ENCODE peak calls at places on chromosome 13, in six cellular contexts. W, A, H, U, X and Q are unnamed samples.

GRCh38 chr13:22316494-22317025 is 645.7 kb downstream of the FGF9 start:
- DNase-seq in W (no peak), A (no peak), H (no peak), U (no peak), X (no peak), Q (no peak)

GRCh38 chr13:93190006-93190405 is 36.6 kb upstream of the GPC6 start:
- DNase-seq in W (no peak), A (no peak), H (no peak), U (no peak), X (no peak), Q (no peak)

GRCh38 chr13:47886314-47886713 is 114.8 kb downstream of the SUCLA2 start:
- DNase-seq in W (no peak), A (no peak), H (no peak), U (no peak), X (no peak), Q (no peak)

GRCh38 chr13:98456423-98456845 is 120.5 kb downstream of the STK24 start:
- DNase-seq in W (no peak), A (no peak), H (no peak), U (no peak), X (no peak), Q (no peak)

GRCh38 chr13:34001357-34001756 is 183.4 kb downstream of the RFC3 start:
- DNase-seq in W (no peak), A (no peak), H (no peak), U (peak), X (no peak), Q (no peak)

GRCh38 chr13:46168818-46169217 is 13.2 kb downstream of the LCP1 start:
- DNase-seq in W (no peak), A (no peak), H (no peak), U (no peak), X (no peak), Q (no peak)

GRCh38 chr13:114313061-114313860 is 1.0 kb upstream of the CHAMP1 start:
- DNase-seq in W (no peak), A (no peak), H (no peak), U (no peak), X (no peak), Q (no peak)

GRCh38 chr13:36088001-36088400 is 43.2 kb downstream of the DCLK1 start:
- DNase-seq in W (no peak), A (no peak), H (no peak), U (no peak), X (no peak), Q (no peak)

GRCh38 chr13:49638416-49639072 is 10.2 kb downstream of the ARL11 start:
- DNase-seq in W (no peak), A (no peak), H (no peak), U (no peak), X (no peak), Q (no peak)

GRCh38 chr13:33542309-33543088 is 256.9 kb upstream of the STARD13 start:
- DNase-seq in W (peak), A (peak), H (peak), U (peak), X (peak), Q (peak)

GRCh38 chr13:113090806-113091205 is 14.8 kb upstream of the F7 start:
- DNase-seq in W (no peak), A (no peak), H (no peak), U (no peak), X (no peak), Q (no peak)

GRCh38 chr13:110138009-110138699 is 168.8 kb downstream of the COL4A1 start:
- DNase-seq in W (peak), A (no peak), H (peak), U (peak), X (peak), Q (peak)

GRCh38 chr13:114015111-114015551 is 41.3 kb upstream of the C13orf46 start:
- DNase-seq in W (no peak), A (no peak), H (no peak), U (no peak), X (no peak), Q (no peak)

GRCh38 chr13:38758278-38758677 is 71.4 kb downstream of the FREM2 start:
- DNase-seq in W (no peak), A (no peak), H (no peak), U (no peak), X (no peak), Q (no peak)

GRCh38 chr13:23467048-23467931 is 33.8 kb upstream of the SACS start:
- DNase-seq in W (no peak), A (peak), H (no peak), U (peak), X (no peak), Q (no peak)

GRCh38 chr13:93227280-93227905 is 786 bp downstream of the GPC6 start:
- DNase-seq in W (no peak), A (no peak), H (no peak), U (no peak), X (peak), Q (peak)

DNA sequence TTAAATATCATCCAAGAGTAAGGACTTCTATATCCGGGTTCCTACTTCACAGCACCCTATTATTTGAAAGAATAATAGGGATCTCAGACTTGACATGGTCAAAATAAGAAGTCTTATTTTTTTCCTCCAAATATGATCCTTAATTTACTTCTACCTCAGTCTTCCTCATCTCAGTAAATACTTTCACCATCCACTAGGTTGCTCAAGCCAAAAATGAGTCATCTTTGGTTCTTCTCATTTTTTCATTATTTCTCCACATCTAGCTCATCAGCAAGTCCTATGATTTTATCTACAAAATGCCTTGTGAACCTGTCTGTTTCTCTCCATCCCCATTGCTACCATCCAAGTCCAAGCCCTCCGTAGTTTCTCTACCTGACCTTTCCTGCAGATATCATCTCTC is 121.9 kb upstream of the GJB6 start:
- DNase-seq in W (no peak), A (no peak), H (no peak), U (no peak), X (no peak), Q (no peak)
- TF ChIP-seq CTCF in W (no peak), A (peak), H (no peak), U (no peak), X (no peak), Q (no peak)

GRCh38 chr13:56755181-56755580 is 385.5 kb upstream of the PRR20A start:
- DNase-seq in W (no peak), A (no peak), H (no peak), U (no peak), X (no peak), Q (no peak)
- TF ChIP-seq CTCF in W (no peak), A (no peak), H (no peak), U (no peak), X (no peak), Q (peak)

DNA sequence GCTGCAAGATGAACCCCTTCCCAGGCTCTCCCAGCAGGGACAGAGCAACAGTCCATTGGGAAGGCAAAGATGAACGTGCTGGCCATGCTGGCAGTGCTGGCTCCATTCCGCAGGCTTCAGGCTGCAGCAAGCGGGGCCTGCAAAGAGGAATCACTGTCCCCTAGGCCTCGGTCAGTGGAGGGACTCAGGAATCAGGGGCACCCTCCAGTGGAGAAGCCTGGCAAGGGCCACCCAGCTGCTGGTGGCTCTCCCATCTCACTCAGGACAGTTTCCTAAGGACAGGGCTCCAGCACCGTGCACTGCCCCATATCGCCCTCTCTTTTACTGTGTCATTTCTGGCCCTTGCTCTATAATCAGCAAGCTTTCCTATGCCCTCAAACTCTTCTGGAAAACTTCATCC is 498.6 kb downstream of the EFNB2 start:
- DNase-seq in W (no peak), A (no peak), H (no peak), U (no peak), X (no peak), Q (no peak)
- TF ChIP-seq CTCF in W (no peak), A (no peak), H (no peak), U (no peak), X (no peak), Q (no peak)

GRCh38 chr13:54536112-54536511 is 1507.5 kb downstream of the OLFM4 start:
- DNase-seq in W (no peak), A (no peak), H (no peak), U (no peak), X (no peak), Q (no peak)
- TF ChIP-seq CTCF in W (peak), A (no peak), H (no peak), U (no peak), X (no peak), Q (peak)

DNA sequence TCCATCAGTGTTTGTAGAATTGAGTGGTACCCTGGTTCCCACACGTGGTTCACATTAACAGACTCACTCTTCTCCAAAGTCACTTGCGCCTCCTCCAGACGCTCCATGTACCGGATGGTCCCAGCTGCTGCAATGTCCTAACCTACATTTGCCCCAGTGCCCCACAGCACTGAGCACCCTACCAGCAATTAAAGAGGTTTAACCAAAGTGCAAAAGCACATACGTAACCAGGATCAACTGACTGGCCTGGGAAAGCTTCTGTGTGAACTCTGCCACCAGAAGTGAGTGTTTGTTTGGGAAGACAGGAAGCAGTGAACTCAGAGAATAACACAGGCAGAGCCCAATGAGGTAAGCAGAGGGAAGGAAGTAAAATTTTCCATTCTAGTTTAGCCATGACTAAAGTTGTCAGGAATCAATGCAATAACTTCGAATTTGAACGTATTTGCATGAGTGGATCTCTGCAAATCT is 7.3 kb upstream of the MEDAG start:
- DNase-seq in W (no peak), A (peak), H (no peak), U (peak), X (peak), Q (no peak)
- TF ChIP-seq CTCF in W (no peak), A (peak), H (no peak), U (no peak), X (no peak), Q (no peak)

DNA sequence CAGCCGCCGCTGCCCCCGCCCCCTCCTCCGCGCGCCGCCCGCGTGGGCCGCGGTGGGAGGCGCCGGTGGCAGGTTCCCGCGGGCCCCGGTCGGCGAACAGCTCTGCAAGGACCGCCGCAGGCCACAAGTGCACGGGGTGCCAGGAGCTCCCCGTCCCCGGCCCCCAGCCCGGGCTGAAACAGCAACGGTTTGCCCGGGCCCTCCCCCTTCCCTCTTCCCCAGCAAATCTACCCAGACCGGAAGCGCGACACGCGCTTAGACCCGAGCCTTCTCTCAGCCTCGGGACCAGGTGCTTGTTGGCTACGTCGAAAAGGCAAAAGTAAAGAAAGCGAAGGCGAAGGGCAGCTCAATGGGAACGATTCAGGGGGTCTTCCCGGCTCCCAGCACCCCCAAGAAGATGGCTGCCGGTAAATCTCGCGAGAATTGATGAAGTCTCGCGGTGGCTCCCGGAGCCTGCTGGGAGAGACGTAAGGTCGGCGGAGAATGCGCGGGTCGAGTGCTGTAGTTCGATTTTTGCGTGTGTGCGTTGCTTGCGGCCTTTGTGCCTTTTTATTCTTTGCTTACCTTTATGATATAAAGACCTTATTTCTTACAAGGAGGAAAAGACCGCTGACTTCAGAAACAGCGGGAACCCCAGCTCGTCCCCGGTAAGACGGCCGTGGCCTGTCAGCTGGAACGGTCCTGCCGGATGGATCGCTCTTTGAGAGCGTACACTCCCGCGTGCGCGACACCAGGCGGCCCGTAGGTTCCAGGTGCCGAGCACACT is at the start of gene RBM26:
- DNase-seq in W (peak), A (peak), H (peak), U (peak), X (peak), Q (peak)
- TF ChIP-seq CTCF in W (no peak), A (no peak), H (no peak), U (no peak), X (no peak), Q (no peak)

DNA sequence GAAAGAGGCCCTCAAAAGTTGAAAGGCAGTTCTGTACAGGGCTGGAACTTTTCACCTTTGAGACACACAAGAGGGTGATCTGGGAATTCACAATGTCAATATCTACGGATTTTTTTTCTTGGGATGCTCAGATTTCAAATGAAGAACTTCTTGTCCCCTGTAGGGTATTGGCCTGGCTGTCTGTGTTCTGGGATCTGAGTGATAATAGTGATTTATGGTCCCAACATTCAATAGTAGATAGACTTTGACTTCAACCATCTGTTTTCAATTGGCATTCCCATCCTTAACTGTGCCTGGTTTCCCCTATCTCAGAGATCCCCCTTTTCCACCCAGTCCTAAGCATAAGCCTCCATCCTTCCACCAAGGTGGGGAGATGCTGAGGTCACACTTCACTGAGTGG is 274.1 kb downstream of the COG6 start:
- DNase-seq in W (no peak), A (no peak), H (no peak), U (no peak), X (no peak), Q (no peak)
- TF ChIP-seq CTCF in W (no peak), A (no peak), H (no peak), U (no peak), X (no peak), Q (no peak)

GRCh38 chr13:101611491-101612475 is 159.3 kb downstream of the ITGBL1 start:
- DNase-seq in W (no peak), A (no peak), H (no peak), U (no peak), X (no peak), Q (no peak)

GRCh38 chr13:101618440-101619187 is 166.1 kb downstream of the ITGBL1 start:
- DNase-seq in W (no peak), A (no peak), H (no peak), U (no peak), X (no peak), Q (no peak)

GRCh38 chr13:101612736-101613135 is 160.3 kb downstream of the ITGBL1 start:
- DNase-seq in W (no peak), A (no peak), H (no peak), U (no peak), X (no peak), Q (no peak)

DNA sequence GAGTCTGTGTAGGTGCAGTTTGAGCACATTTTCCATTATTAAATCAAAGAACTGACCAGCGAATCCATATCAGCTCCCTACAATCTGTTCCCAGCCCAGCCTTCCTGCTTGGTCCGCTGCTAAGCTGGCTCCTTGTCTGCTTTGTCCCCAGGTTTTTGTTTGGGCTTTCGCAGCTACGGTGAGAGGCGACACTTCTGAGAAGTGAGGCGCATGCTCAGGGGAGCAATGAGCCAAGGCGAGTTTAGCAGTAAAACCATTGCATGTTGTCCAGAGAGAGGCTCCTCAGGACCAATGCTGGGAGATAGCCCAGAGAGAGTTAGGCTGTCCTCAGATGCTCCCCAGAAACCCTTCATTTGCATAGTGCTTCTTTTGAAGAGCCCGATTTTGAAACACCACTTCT is 162.0 kb downstream of the ITGBL1 start:
- DNase-seq in W (no peak), A (no peak), H (no peak), U (no peak), X (no peak), Q (no peak)
- TF ChIP-seq CTCF in W (no peak), A (no peak), H (no peak), U (no peak), X (no peak), Q (no peak)